ENCODE peak calls at places on chromosomes 6 and 20, in six cellular contexts. One of them, this sample, is unnamed.
A peak's percentile ranks its signal among the peaks of the same experiment; 100 is the strongest.

GRCh38 chr6:50986319-50986718 is 167.6 kb downstream of the TFAP2B start:
- DNase-seq in heart left ventricle: no peak
- DNase-seq in stomach: no peak
- DNase-seq in HCT116: no peak
- DNase-seq in uterus: no peak
- DNase-seq in ovary: no peak
- DNase-seq in this sample: no peak

GRCh38 chr6:130913119-130913518 is 85.9 kb downstream of the SMLR1 start:
- DNase-seq in HCT116: no peak
- DNase-seq in uterus: no peak
- DNase-seq in ovary: no peak
- DNase-seq in heart left ventricle: no peak
- DNase-seq in stomach: no peak
- DNase-seq in this sample: no peak

GRCh38 chr6:43142101-43142500 is 29.0 kb upstream of the SRF start:
- DNase-seq in stomach: no peak
- DNase-seq in HCT116: no peak
- DNase-seq in heart left ventricle: no peak
- DNase-seq in uterus: no peak
- DNase-seq in ovary: no peak
- DNase-seq in this sample: no peak

GRCh38 chr20:61608275-61609085 is 356.4 kb downstream of the CDH4 start:
- DNase-seq in stomach: no peak
- DNase-seq in ovary: no peak
- DNase-seq in heart left ventricle: peak; percentile 40
- DNase-seq in uterus: no peak
- DNase-seq in HCT116: no peak
- DNase-seq in this sample: no peak

GRCh38 chr20:23671479-23671878 is 17.4 kb downstream of the CST4 start:
- DNase-seq in HCT116: no peak
- DNase-seq in heart left ventricle: no peak
- DNase-seq in uterus: no peak
- DNase-seq in stomach: no peak
- DNase-seq in ovary: no peak
- DNase-seq in this sample: peak; percentile 64

GRCh38 chr20:58359441-58359840 is 29.6 kb upstream of the VAPB start:
- DNase-seq in uterus: no peak
- DNase-seq in HCT116: no peak
- DNase-seq in ovary: no peak
- DNase-seq in stomach: no peak
- DNase-seq in heart left ventricle: no peak
- DNase-seq in this sample: no peak

GRCh38 chr6:56387621-56388413 is 140.4 kb upstream of the COL21A1 start:
- DNase-seq in ovary: no peak
- DNase-seq in stomach: peak; percentile 31
- DNase-seq in heart left ventricle: peak; percentile 34
- DNase-seq in HCT116: no peak
- DNase-seq in uterus: no peak
- DNase-seq in this sample: no peak

GRCh38 chr20:7291946-7292345 is 524.5 kb downstream of the BMP2 start:
- DNase-seq in HCT116: no peak
- DNase-seq in stomach: no peak
- DNase-seq in ovary: no peak
- DNase-seq in uterus: no peak
- DNase-seq in heart left ventricle: no peak
- DNase-seq in this sample: no peak

GRCh38 chr6:55841341-55841740 is 34.0 kb downstream of the BMP5 start:
- DNase-seq in uterus: no peak
- DNase-seq in stomach: no peak
- DNase-seq in heart left ventricle: no peak
- DNase-seq in ovary: no peak
- DNase-seq in HCT116: no peak
- DNase-seq in this sample: no peak

GRCh38 chr6:105909084-105909483 is 177.1 kb upstream of the PRDM1 start:
- DNase-seq in heart left ventricle: peak; percentile 36
- DNase-seq in HCT116: no peak
- DNase-seq in uterus: no peak
- DNase-seq in stomach: no peak
- DNase-seq in ovary: no peak
- DNase-seq in this sample: no peak

GRCh38 chr6:41373367-41373918 is 38.0 kb downstream of the NCR2 start:
- DNase-seq in heart left ventricle: no peak
- DNase-seq in uterus: no peak
- DNase-seq in ovary: no peak
- DNase-seq in stomach: no peak
- DNase-seq in HCT116: no peak
- DNase-seq in this sample: no peak

GRCh38 chr6:113858067-113858604 is 991 bp downstream of the MARCKS start:
- DNase-seq in stomach: peak; percentile 46
- DNase-seq in heart left ventricle: peak; percentile 45
- DNase-seq in ovary: peak; percentile 55
- DNase-seq in HCT116: no peak
- DNase-seq in uterus: peak; percentile 54
- DNase-seq in this sample: peak; percentile 90

GRCh38 chr20:38723982-38724602 is at the start of gene SLC32A1:
- DNase-seq in heart left ventricle: no peak
- DNase-seq in ovary: no peak
- DNase-seq in stomach: no peak
- DNase-seq in uterus: no peak
- DNase-seq in HCT116: no peak
- DNase-seq in this sample: no peak

GRCh38 chr6:52253494-52253893 is 9.2 kb upstream of the IL17F start:
- DNase-seq in stomach: no peak
- DNase-seq in uterus: no peak
- DNase-seq in HCT116: no peak
- DNase-seq in ovary: no peak
- DNase-seq in heart left ventricle: no peak
- DNase-seq in this sample: peak; percentile 67

GRCh38 chr6:127938701-127939100 is 37.8 kb upstream of the THEMIS start:
- DNase-seq in uterus: no peak
- DNase-seq in heart left ventricle: no peak
- DNase-seq in stomach: no peak
- DNase-seq in HCT116: peak; percentile 6
- DNase-seq in ovary: no peak
- DNase-seq in this sample: no peak

GRCh38 chr20:23167436-23167835 is 81.3 kb upstream of the CD93 start:
- DNase-seq in HCT116: no peak
- DNase-seq in heart left ventricle: no peak
- DNase-seq in ovary: no peak
- DNase-seq in uterus: no peak
- DNase-seq in stomach: no peak
- DNase-seq in this sample: peak; percentile 47

GRCh38 chr20:43583133-43583864 is 7.4 kb upstream of the IFT52 start:
- DNase-seq in heart left ventricle: no peak
- DNase-seq in ovary: no peak
- DNase-seq in uterus: no peak
- DNase-seq in stomach: no peak
- DNase-seq in HCT116: no peak
- DNase-seq in this sample: no peak

GRCh38 chr6:154302111-154302752 is 54.4 kb downstream of the IPCEF1 start:
- DNase-seq in uterus: no peak
- DNase-seq in HCT116: no peak
- DNase-seq in ovary: no peak
- DNase-seq in stomach: no peak
- DNase-seq in heart left ventricle: no peak
- DNase-seq in this sample: no peak

GRCh38 chr6:128413291-128413690 is 107.1 kb downstream of the PTPRK start:
- DNase-seq in stomach: no peak
- DNase-seq in heart left ventricle: no peak
- DNase-seq in ovary: no peak
- DNase-seq in uterus: no peak
- DNase-seq in HCT116: no peak
- DNase-seq in this sample: no peak

GRCh38 chr20:37902504-37903313 is at the start of gene VSTM2L:
- DNase-seq in ovary: no peak
- DNase-seq in uterus: no peak
- DNase-seq in heart left ventricle: no peak
- DNase-seq in stomach: peak; percentile 34
- DNase-seq in HCT116: no peak
- DNase-seq in this sample: no peak

GRCh38 chr6:71250050-71250689 is 38.4 kb upstream of the OGFRL1 start:
- DNase-seq in HCT116: no peak
- DNase-seq in stomach: no peak
- DNase-seq in heart left ventricle: no peak
- DNase-seq in ovary: no peak
- DNase-seq in uterus: no peak
- DNase-seq in this sample: no peak

GRCh38 chr6:41371461-41371991 is 36.1 kb downstream of the NCR2 start:
- DNase-seq in stomach: peak; percentile 70
- DNase-seq in HCT116: no peak
- DNase-seq in ovary: no peak
- DNase-seq in heart left ventricle: peak; percentile 70
- DNase-seq in uterus: no peak
- DNase-seq in this sample: no peak

GRCh38 chr20:57939499-57939898 is 229.7 kb upstream of the PMEPA1 start:
- DNase-seq in stomach: no peak
- DNase-seq in heart left ventricle: no peak
- DNase-seq in ovary: no peak
- DNase-seq in uterus: no peak
- DNase-seq in HCT116: no peak
- DNase-seq in this sample: no peak

GRCh38 chr6:170282512-170283158 is 8.2 kb downstream of the DLL1 start:
- DNase-seq in HCT116: no peak
- DNase-seq in uterus: no peak
- DNase-seq in heart left ventricle: no peak
- DNase-seq in stomach: peak; percentile 20
- DNase-seq in ovary: no peak
- DNase-seq in this sample: no peak

GRCh38 chr20:35012227-35013069 is 56.8 kb downstream of the MYH7B start:
- DNase-seq in heart left ventricle: no peak
- DNase-seq in HCT116: no peak
- DNase-seq in ovary: no peak
- DNase-seq in stomach: peak; percentile 8
- DNase-seq in uterus: peak; percentile 36
- DNase-seq in this sample: peak; percentile 83

GRCh38 chr6:89818977-89819335 is 638 bp downstream of the MDN1 start:
- DNase-seq in HCT116: no peak
- DNase-seq in stomach: no peak
- DNase-seq in ovary: no peak
- DNase-seq in uterus: no peak
- DNase-seq in heart left ventricle: no peak
- DNase-seq in this sample: no peak

GRCh38 chr6:81384921-81385320 is 367.6 kb downstream of the TENT5A start:
- DNase-seq in uterus: no peak
- DNase-seq in HCT116: no peak
- DNase-seq in heart left ventricle: no peak
- DNase-seq in stomach: no peak
- DNase-seq in ovary: no peak
- DNase-seq in this sample: no peak

GRCh38 chr20:50582591-50583234 is 72.5 kb downstream of the PTPN1 start:
- DNase-seq in uterus: no peak
- DNase-seq in heart left ventricle: no peak
- DNase-seq in HCT116: no peak
- DNase-seq in ovary: no peak
- DNase-seq in stomach: no peak
- DNase-seq in this sample: no peak
- H3K4me3 ChIP-seq in uterus: no peak overlapping the region
- H3K4me3 ChIP-seq in heart left ventricle: no peak overlapping the region
- H3K4me3 ChIP-seq in HCT116: no peak overlapping the region
- H3K4me3 ChIP-seq in ovary: no peak overlapping the region
- H3K4me3 ChIP-seq in stomach: no peak overlapping the region
- H3K4me3 ChIP-seq in this sample: no peak overlapping the region

GRCh38 chr6:140225587-140226438 is 851.4 kb upstream of the CITED2 start:
- DNase-seq in ovary: no peak
- DNase-seq in stomach: no peak
- DNase-seq in HCT116: no peak
- DNase-seq in uterus: no peak
- DNase-seq in heart left ventricle: no peak
- DNase-seq in this sample: no peak
- TF ChIP-seq POLR2A in ovary: no peak
- TF ChIP-seq POLR2A in stomach: no peak
- TF ChIP-seq POLR2A in HCT116: no peak
- TF ChIP-seq POLR2A in uterus: no peak
- TF ChIP-seq POLR2A in heart left ventricle: no peak
- TF ChIP-seq POLR2A in this sample: no peak

GRCh38 chr6:112502348-112503130 is 155.4 kb downstream of the RFPL4B start:
- DNase-seq in HCT116: no peak
- DNase-seq in ovary: no peak
- DNase-seq in uterus: no peak
- DNase-seq in heart left ventricle: no peak
- DNase-seq in stomach: no peak
- DNase-seq in this sample: no peak
- TF ChIP-seq CTCF in HCT116: peak; percentile 31
- TF ChIP-seq CTCF in ovary: peak; percentile 42
- TF ChIP-seq CTCF in uterus: no peak
- TF ChIP-seq CTCF in heart left ventricle: no peak
- TF ChIP-seq CTCF in stomach: no peak
- TF ChIP-seq CTCF in this sample: no peak

DNA sequence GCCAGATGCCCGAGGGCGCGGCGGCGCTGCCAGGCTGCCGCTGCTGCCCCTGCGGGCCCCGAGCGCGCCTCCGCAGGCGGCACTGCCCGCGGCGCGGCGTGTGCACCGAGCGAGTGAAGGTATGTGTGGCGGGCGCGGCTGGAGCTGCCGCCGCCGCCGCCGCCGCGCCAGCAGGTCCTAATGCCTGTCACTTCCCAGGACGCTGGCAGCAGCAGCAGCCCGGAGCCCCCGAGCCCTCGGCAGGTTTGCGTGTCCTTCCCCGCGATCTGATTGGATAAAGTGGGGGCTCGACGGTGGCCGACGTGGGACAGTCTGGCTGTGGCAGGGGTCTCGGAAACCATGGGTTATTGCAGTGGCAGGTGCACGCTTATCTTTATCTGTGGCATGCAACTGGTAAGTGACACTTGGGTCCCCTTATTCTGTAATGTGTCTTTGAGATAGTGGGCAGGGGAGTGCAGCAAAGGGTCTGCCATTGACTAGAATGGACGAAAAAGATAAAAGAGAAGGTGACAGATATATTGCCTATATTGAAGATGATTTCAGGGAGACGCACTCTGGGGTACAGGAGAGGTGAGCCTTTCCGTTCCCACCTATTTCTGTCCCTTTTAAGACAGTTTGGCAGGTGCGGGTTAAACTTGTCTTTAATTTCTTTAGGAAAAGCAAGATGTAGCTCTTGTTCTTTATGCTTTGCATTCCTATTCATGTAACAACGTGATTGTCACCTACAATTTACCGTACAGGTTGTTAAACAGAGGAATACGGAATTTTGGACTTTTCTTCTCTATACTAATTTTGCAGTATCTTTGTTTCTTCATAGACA is at the start of gene NKAIN2:
- DNase-seq in uterus: no peak
- DNase-seq in heart left ventricle: peak; percentile 28
- DNase-seq in HCT116: no peak
- DNase-seq in ovary: no peak
- DNase-seq in stomach: no peak
- DNase-seq in this sample: no peak
- H3K4me3 ChIP-seq in uterus: peak within 1 kb of the TSS; percentile 22
- H3K4me3 ChIP-seq in heart left ventricle: peak within 1 kb of the TSS; percentile 55
- H3K4me3 ChIP-seq in HCT116: no peak within 1 kb of the TSS
- H3K4me3 ChIP-seq in ovary: peak within 1 kb of the TSS; percentile 28
- H3K4me3 ChIP-seq in stomach: peak within 1 kb of the TSS; percentile 80
- H3K4me3 ChIP-seq in this sample: peak within 1 kb of the TSS; percentile 42

GRCh38 chr6:26199057-26199772 is 112.0 kb downstream of the HFE start:
- DNase-seq in HCT116: peak; percentile 95
- DNase-seq in uterus: peak; percentile 66
- DNase-seq in heart left ventricle: peak; percentile 76
- DNase-seq in stomach: peak; percentile 68
- DNase-seq in ovary: peak; percentile 65
- DNase-seq in this sample: no peak
- TF ChIP-seq POLR2A in HCT116: peak; percentile 95
- TF ChIP-seq POLR2A in uterus: peak; percentile 72
- TF ChIP-seq POLR2A in heart left ventricle: no peak
- TF ChIP-seq POLR2A in stomach: no peak
- TF ChIP-seq POLR2A in ovary: peak; percentile 67
- TF ChIP-seq POLR2A in this sample: no peak

GRCh38 chr6:8131265-8131897 is 29.0 kb upstream of the EEF1E1 start:
- DNase-seq in heart left ventricle: no peak
- DNase-seq in ovary: no peak
- DNase-seq in HCT116: peak; percentile 61
- DNase-seq in stomach: peak; percentile 54
- DNase-seq in uterus: peak; percentile 24
- DNase-seq in this sample: no peak
- TF ChIP-seq CTCF in heart left ventricle: peak; percentile 46
- TF ChIP-seq CTCF in ovary: no peak
- TF ChIP-seq CTCF in HCT116: peak; percentile 69
- TF ChIP-seq CTCF in stomach: no peak
- TF ChIP-seq CTCF in uterus: peak; percentile 49
- TF ChIP-seq CTCF in this sample: no peak

This sample was measured in vagina.